ENCODE peak calls at places on chromosomes 3 and 15, in five cellular contexts. V, W, Z, O and T are unnamed samples.

GRCh38 chr3:126621627-126622345 is 33.1 kb downstream of the TXNRD3 start:
- DNase-seq in V (no peak), W (no peak), Z (no peak), O (no peak), T (no peak)

GRCh38 chr15:97520689-97521088 is 439.8 kb upstream of the ARRDC4 start:
- DNase-seq in V (no peak), W (no peak), Z (no peak), O (no peak), T (no peak)

GRCh38 chr15:48422401-48422800 is 91.2 kb downstream of the DUT start:
- DNase-seq in V (no peak), W (no peak), Z (no peak), O (no peak), T (no peak)

GRCh38 chr3:120394343-120394742 is 45.2 kb upstream of the LRRC58 start:
- DNase-seq in V (no peak), W (no peak), Z (no peak), O (no peak), T (no peak)

GRCh38 chr3:41076399-41076798 is 122.9 kb upstream of the CTNNB1 start:
- DNase-seq in V (no peak), W (no peak), Z (no peak), O (no peak), T (no peak)

GRCh38 chr3:44685128-44685800 is 27.2 kb upstream of the ZNF502 start:
- DNase-seq in V (no peak), W (no peak), Z (peak; percentile 55), O (peak; percentile 97), T (peak; percentile 27)

GRCh38 chr3:195139876-195140240 is 131.1 kb downstream of the XXYLT1 start:
- DNase-seq in V (no peak), W (no peak), Z (peak; percentile 47), O (no peak), T (no peak)

GRCh38 chr3:186053954-186054353 is 54.9 kb downstream of the ETV5 start:
- DNase-seq in V (no peak), W (no peak), Z (no peak), O (peak; percentile 23), T (no peak)

GRCh38 chr3:30017882-30018281 is 588.5 kb upstream of the TGFBR2 start:
- DNase-seq in V (no peak), W (no peak), Z (no peak), O (no peak), T (no peak)

GRCh38 chr3:157594413-157594812 is 91.2 kb upstream of the VEPH1 start:
- DNase-seq in V (no peak), W (no peak), Z (no peak), O (peak; percentile 45), T (no peak)

GRCh38 chr3:135803291-135803690 is 162.2 kb upstream of the PPP2R3A start:
- DNase-seq in V (no peak), W (no peak), Z (no peak), O (no peak), T (no peak)

GRCh38 chr15:41822471-41822870 is 5.4 kb upstream of the JMJD7 start:
- DNase-seq in V (no peak), W (no peak), Z (no peak), O (no peak), T (no peak)

GRCh38 chr15:29656636-29657475 is 165.4 kb downstream of the TJP1 start:
- DNase-seq in V (peak; percentile 52), W (no peak), Z (peak; percentile 47), O (peak; percentile 92), T (no peak)

GRCh38 chr3:141690366-141691072 is 47.6 kb upstream of the RNF7 start:
- DNase-seq in V (no peak), W (no peak), Z (no peak), O (no peak), T (no peak)

GRCh38 chr3:141682921-141683320 is 55.2 kb upstream of the RNF7 start:
- DNase-seq in V (no peak), W (no peak), Z (no peak), O (no peak), T (no peak)

GRCh38 chr3:141684758-141685157 is 53.3 kb upstream of the RNF7 start:
- DNase-seq in V (no peak), W (no peak), Z (no peak), O (peak; percentile 38), T (no peak)

GRCh38 chr3:141682007-141682406 is 56.1 kb upstream of the RNF7 start:
- DNase-seq in V (no peak), W (no peak), Z (no peak), O (no peak), T (no peak)

DNA sequence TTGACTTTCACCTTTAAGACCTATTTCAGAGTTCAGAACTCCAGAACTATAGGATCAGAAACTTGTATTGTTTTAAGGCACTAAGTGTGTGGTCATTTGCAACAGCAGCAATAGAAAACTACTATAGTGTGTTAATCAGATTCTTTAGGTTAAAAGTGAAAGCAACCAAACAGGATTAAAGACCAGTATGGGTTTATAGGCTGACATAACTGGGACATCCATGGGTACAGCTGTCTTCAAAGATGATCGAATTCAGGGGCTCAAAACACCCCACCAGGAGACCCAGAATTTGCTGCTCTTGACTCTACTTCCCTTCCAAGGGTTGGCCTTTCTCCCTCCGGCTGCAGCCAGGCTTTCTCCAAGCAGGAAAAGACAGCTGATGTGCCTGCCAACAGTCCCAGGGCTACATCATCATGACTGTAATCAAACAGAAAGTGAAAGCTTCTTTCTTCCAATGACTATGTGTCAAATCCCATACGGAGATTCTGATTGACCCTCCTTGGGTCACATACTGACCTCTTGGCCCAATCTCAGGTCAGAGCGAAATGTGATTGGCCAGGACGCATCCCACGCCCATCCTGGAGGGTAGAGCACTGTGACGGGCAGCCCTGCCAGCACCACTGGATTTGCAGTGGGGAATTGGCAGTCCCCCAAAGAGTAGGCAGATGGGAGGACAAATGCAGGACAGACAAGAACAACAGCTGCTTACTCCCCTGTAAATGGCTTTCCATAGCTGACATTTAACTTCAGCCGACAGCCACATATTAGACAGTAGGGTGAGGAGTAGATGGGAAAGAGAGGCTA is 51.4 kb upstream of the RNF7 start:
- DNase-seq in V (no peak), W (peak; percentile 46), Z (peak; percentile 15), O (peak; percentile 17), T (no peak)
- TF ChIP-seq JUNB in V (no peak), W (no peak), Z (no peak), O (no peak), T (no peak)

DNA sequence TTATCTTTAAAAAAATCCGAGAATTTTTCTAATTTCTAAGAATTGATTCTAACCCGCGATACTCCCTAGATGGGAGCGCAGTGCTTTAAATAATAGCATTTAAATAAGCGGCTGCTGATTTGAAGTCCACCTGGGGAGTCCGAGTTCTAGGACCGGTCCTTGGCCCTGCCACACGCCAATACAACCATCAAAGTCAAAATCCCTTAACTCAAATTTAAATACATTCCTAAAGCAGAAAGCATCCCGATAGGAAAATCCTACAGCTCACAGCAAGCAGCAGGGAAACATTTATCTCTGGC is 508 bp upstream of the ECT2 start:
- DNase-seq in V (no peak), W (no peak), Z (no peak), O (no peak), T (no peak)
- TF ChIP-seq JUNB in V (no peak), W (no peak), Z (no peak), O (no peak), T (no peak)

DNA sequence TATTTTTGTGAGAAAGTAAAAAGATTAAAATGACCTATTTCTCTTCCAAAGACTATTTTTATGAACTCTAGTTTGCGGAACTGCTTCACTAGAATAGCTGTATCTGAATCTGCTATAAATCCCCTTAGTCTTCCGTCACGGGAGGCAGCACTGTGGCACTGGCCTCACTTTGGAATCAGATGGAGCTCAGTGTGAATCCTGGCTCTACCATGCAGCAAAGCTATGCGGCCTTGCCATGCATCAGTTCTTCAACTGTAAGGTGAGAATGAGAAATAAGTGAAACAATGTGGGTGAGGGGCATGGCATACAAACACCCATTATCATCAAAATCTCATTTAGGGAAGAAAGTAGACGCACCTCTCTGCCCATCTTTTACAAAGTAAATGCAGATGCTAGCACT is 27.5 kb upstream of the CSPG5 start:
- DNase-seq in V (no peak), W (no peak), Z (no peak), O (no peak), T (no peak)
- TF ChIP-seq JUNB in V (no peak), W (no peak), Z (no peak), O (no peak), T (no peak)

GRCh38 chr3:179336345-179336929 is 11.1 kb upstream of the MFN1 start:
- DNase-seq in V (no peak), W (no peak), Z (no peak), O (no peak), T (no peak)

GRCh38 chr3:179332240-179332639 is 9.4 kb downstream of the ZNF639 start:
- DNase-seq in V (no peak), W (no peak), Z (no peak), O (no peak), T (no peak)

GRCh38 chr3:179333084-179333483 is 10.3 kb downstream of the ZNF639 start:
- DNase-seq in V (no peak), W (no peak), Z (no peak), O (no peak), T (no peak)

GRCh38 chr3:179330438-179330837 is 7.6 kb downstream of the ZNF639 start:
- DNase-seq in V (no peak), W (no peak), Z (no peak), O (no peak), T (no peak)
- TF ChIP-seq JUNB in V (no peak), W (no peak), Z (no peak), O (no peak), T (no peak)

GRCh38 chr3:123444744-123445143 is 4.1 kb downstream of the ADCY5 start:
- DNase-seq in V (no peak), W (no peak), Z (no peak), O (no peak), T (no peak)

GRCh38 chr3:123446210-123446609 is 2.7 kb downstream of the ADCY5 start:
- DNase-seq in V (no peak), W (no peak), Z (no peak), O (no peak), T (no peak)

GRCh38 chr3:123446610-123447109 is 2.2 kb downstream of the ADCY5 start:
- DNase-seq in V (no peak), W (no peak), Z (no peak), O (no peak), T (no peak)

GRCh38 chr3:123444023-123444422 is 4.9 kb downstream of the ADCY5 start:
- DNase-seq in V (no peak), W (no peak), Z (no peak), O (no peak), T (no peak)

DNA sequence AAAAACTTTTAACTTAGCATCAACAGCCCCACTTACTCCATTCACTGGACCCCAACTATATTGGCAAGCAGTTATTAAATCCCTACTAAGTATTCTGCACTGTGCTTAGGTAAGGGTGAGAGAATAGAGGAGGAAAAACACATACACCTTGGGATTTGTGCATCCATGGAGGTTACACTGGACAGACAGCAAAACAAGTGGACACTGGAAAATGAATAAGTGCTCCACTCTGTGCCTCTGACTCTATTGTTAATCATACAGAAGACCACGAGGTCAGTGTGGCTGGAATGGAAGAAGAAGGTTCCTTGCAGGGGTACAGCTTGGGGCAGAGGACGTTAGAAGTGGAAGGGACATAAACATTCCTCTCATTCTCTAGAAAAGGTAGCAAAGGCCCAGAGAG is 3.2 kb downstream of the ADCY5 start:
- DNase-seq in V (no peak), W (no peak), Z (no peak), O (no peak), T (no peak)
- TF ChIP-seq JUNB in V (no peak), W (no peak), Z (no peak), O (no peak), T (no peak)